ENCODE peak calls at places on chromosomes 7 and 10, in five cellular contexts. G, U, H, P and R are unnamed samples. For H3K9me3, the result is how much of the 10 kb centered on the place peaks cover.

GRCh38 chr10:48548531-48549135 is 56.2 kb downstream of the ARHGAP22 start:
- DNase-seq in P (no peak), H (no peak), U (no peak), G (no peak), R (no peak)

GRCh38 chr7:126957443-126957842 is 295.3 kb downstream of the GRM8 start:
- DNase-seq in G (no peak), H (no peak), P (no peak), U (no peak), R (no peak)

GRCh38 chr7:90178592-90179279 is 24.5 kb downstream of the STEAP1 start:
- DNase-seq in H (no peak), P (no peak), G (no peak), U (peak), R (no peak)

GRCh38 chr7:40268836-40269235 is 134.0 kb downstream of the SUGCT start:
- DNase-seq in U (no peak), G (no peak), H (no peak), P (no peak), R (no peak)

GRCh38 chr10:110013615-110014293 is 6.0 kb downstream of the ADD3 start:
- DNase-seq in G (no peak), U (peak), H (no peak), P (no peak), R (peak)

GRCh38 chr7:366171-366916 is 76.4 kb downstream of the FOXL3 start:
- DNase-seq in U (peak), G (no peak), H (no peak), P (no peak), R (no peak)

GRCh38 chr7:106050002-106050742 is 61.9 kb downstream of the SYPL1 start:
- DNase-seq in U (peak), G (peak), H (no peak), P (peak), R (no peak)

GRCh38 chr7:47654672-47655340 is 72.9 kb upstream of the TNS3 start:
- DNase-seq in G (no peak), H (no peak), U (no peak), P (no peak), R (no peak)

GRCh38 chr10:80183436-80183835 is 21.9 kb downstream of the ANXA11 start:
- DNase-seq in U (no peak), H (no peak), G (no peak), P (no peak), R (no peak)

GRCh38 chr7:1678571-1679325 is 8.7 kb downstream of the ELFN1 start:
- DNase-seq in G (peak), H (no peak), P (no peak), U (no peak), R (no peak)

GRCh38 chr7:63073736-63074135 is 924.9 kb upstream of the ZNF722 start:
- DNase-seq in P (no peak), H (peak), G (no peak), U (no peak), R (no peak)

GRCh38 chr7:152366662-152367061 is 69.1 kb downstream of the KMT2C start:
- DNase-seq in U (no peak), G (no peak), H (no peak), P (no peak), R (no peak)

GRCh38 chr10:132543916-132544743 is 6.5 kb downstream of the INPP5A start:
- DNase-seq in G (no peak), P (no peak), U (no peak), H (no peak), R (peak)

GRCh38 chr7:84912993-84913635 is 273.7 kb downstream of the SEMA3D start:
- DNase-seq in U (no peak), P (no peak), G (no peak), H (no peak), R (no peak)

GRCh38 chr10:121449457-121450045 is 148.7 kb downstream of the FGFR2 start:
- DNase-seq in H (no peak), U (no peak), P (no peak), G (no peak), R (no peak)

GRCh38 chr7:22564511-22565045 is 64.6 kb upstream of the STEAP1B start:
- DNase-seq in U (no peak), G (peak), H (no peak), P (no peak), R (no peak)

GRCh38 chr7:150848561-150849115 is 3.7 kb upstream of the AOC1 start:
- DNase-seq in P (no peak), G (peak), H (peak), U (no peak), R (no peak)

GRCh38 chr10:97999066-97999908 is 31.1 kb downstream of the CRTAC1 start:
- DNase-seq in H (no peak), U (no peak), G (no peak), P (no peak), R (no peak)

GRCh38 chr10:5956146-5956914 is 21.0 kb downstream of the IL15RA start:
- DNase-seq in G (peak), P (no peak), U (no peak), H (no peak), R (no peak)

GRCh38 chr10:1255166-1255565 is 199.0 kb downstream of the WDR37 start:
- DNase-seq in H (no peak), G (peak), U (peak), P (no peak), R (peak)

GRCh38 chr10:79292789-79293746 is 54.2 kb upstream of the PPIF start:
- DNase-seq in U (no peak), H (no peak), G (no peak), P (peak), R (no peak)

DNA sequence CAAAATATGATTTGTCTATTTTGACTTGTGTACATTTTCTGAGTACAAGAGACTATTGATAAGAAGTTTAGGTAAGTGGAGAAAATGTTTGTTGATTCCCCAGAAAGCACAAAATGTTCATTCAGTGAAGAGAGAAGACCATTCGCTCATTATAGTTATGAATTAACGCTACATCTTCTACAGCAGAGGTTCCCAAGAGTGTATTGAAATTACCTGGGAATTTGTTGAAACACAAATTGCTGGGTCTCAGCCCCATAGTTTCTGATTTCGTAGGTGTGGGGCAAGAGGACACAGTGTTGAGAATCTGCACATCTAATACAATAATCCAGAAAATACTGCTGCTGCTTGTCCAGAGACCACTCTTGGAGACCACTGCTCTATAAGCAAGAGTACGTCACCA is 24.2 kb downstream of the JAZF1 start:
- DNase-seq in U (no peak), P (no peak), H (no peak), G (no peak), R (no peak)
- H3K4me3 ChIP-seq in U (no peak), P (no peak), H (no peak), G (no peak), R (no peak)

GRCh38 chr7:158471716-158472115 is 115.9 kb downstream of the PTPRN2 start:
- DNase-seq in U (no peak), G (no peak), P (no peak), H (no peak), R (no peak)

GRCh38 chr7:158472631-158473030 is 115.0 kb downstream of the PTPRN2 start:
- DNase-seq in P (no peak), U (no peak), H (no peak), G (no peak), R (no peak)

GRCh38 chr7:158474488-158474887 is 113.1 kb downstream of the PTPRN2 start:
- DNase-seq in P (no peak), U (no peak), H (no peak), G (no peak), R (no peak)

GRCh38 chr7:158473946-158474345 is 113.7 kb downstream of the PTPRN2 start:
- DNase-seq in P (no peak), H (no peak), G (no peak), U (no peak), R (no peak)

DNA sequence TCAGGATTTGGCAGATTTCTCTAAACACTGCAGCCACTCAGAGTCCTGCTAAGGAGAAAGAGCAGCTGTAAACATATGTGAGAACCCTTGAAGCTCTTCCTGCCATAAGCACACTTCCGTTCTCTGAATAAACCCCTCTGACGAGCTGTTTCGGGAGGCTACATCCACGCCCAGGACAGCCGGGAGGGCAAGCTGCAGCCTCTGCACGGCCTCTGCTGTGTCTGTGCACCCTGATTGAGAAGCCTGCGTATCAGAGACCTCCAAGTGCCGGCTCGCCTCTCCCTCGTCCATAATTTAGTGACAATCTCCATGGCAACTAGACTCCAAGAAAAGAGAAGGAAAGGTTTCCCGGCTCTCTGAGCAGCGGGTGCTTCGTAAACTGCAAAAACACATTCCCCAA is 114.4 kb downstream of the PTPRN2 start:
- DNase-seq in U (no peak), H (no peak), G (no peak), P (no peak), R (no peak)
- H3K9me3 ChIP-seq in U (under half), H (under half), G (under half), P (under half), R (under half)

DNA sequence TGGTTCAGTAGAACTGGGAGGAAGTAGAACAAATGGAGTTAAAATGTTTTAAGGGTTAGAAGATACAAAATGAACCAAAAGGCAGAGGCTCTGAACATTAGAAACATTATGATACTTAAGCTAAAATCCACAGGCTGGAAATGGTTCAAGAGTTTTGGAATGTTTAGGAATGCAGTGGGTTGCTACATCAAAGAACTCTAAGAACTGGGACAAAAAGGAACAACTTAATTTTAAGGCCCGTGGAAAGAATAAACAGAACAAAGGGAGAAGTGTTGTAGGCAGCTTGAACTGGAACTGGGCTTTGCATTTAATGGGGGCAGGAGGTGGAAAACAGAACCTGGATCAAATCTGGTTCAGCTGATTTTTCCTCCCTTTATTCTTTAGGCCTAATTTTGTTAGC is 3.5 kb upstream of the C7orf25 start:
- DNase-seq in G (no peak), U (no peak), P (no peak), H (no peak), R (no peak)
- H3K4me3 ChIP-seq in G (no peak), U (no peak), P (no peak), H (no peak), R (no peak)

DNA sequence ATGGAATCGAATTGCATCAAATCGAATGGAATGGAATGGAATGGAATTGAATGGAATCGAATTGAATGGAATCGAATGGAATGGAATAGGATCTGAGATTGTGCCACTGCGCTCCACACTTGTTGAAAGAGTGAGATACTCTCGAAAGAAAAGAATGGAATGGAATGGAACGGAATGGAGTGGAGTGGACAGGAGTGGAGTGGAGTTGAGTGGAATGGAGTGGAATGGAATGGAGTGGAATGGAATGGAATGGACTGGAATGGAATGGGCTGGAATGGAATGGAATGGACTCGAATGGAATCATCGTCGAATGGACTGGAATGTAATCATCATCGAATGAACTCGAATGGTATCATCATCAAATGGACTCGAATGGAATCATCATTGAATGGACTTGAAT is 38.0 kb downstream of the ZNF716 start:
- DNase-seq in P (no peak), U (no peak), H (no peak), G (no peak), R (no peak)
- H3K9me3 ChIP-seq in P (under half), U (half or more), H (under half), G (under half), R (under half)

GRCh38 chr7:26007510-26007909 is 144.5 kb upstream of the NFE2L3 start:
- DNase-seq in H (no peak), P (peak), U (no peak), G (no peak), R (no peak)
- H3K4me3 ChIP-seq in H (no peak), P (no peak), U (no peak), G (no peak), R (no peak)

GRCh38 chr10:96170212-96170611 is 40.1 kb downstream of the ZNF518A start:
- DNase-seq in U (no peak), P (no peak), H (no peak), G (no peak), R (no peak)

GRCh38 chr10:96168546-96168945 is 38.4 kb downstream of the ZNF518A start:
- DNase-seq in H (no peak), P (no peak), G (no peak), U (no peak), R (no peak)

GRCh38 chr10:96165726-96166125 is 35.6 kb downstream of the ZNF518A start:
- DNase-seq in U (no peak), P (no peak), H (no peak), G (no peak), R (no peak)
- H3K9me3 ChIP-seq in U (under half), P (under half), H (under half), G (under half), R (under half)

DNA sequence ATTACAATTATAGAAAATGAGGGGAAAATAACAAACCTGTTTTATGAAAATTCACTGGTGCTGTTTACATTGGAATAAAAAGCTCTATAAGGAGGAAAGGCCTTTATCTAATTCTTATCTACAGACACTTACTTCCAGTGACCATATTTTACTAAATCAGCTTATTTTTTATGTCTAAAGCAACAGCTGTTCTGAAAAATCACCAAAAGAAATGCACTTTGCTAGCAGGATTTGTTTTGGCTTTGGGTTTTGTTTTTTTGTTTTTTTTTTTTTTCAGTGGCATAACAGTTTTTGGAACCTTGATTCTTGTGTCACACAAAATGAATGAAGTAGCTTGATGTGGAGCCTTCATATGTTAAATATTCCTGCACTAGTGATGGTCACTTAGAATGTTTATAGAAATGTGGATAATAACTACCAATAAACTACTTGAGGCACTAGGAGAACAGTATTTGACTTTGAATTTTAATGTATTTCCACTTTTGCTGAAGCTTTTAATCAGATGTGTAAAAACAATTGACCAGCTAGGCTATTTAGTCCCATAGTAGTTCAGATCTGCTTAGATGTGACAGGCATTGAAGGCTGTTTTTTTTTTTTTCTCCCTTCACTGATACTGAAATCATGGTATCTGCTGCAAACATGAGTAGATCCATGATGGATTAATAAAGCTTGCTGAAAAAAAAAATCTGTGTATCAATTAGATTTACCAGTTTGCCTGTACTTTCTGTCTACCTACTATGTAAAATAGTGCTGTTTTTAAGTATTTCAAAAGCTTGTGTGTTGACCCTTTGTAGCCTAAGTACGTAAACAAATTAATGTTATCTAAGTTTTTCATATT is 2.8 kb downstream of the ARL4A start:
- DNase-seq in H (no peak), G (no peak), P (no peak), U (no peak), R (no peak)
- H3K4me3 ChIP-seq in H (peak), G (no peak), P (no peak), U (peak), R (no peak)

GRCh38 chr10:42113158-42113450 is 525.3 kb downstream of the ZNF33B start:
- DNase-seq in H (no peak), G (no peak), U (no peak), P (no peak), R (no peak)

GRCh38 chr10:42112331-42113157 is 525.8 kb downstream of the ZNF33B start:
- DNase-seq in G (no peak), U (no peak), H (no peak), P (no peak), R (no peak)

GRCh38 chr10:42111076-42111475 is 527.3 kb downstream of the ZNF33B start:
- DNase-seq in H (no peak), U (no peak), P (no peak), G (no peak), R (no peak)

GRCh38 chr10:42111661-42112330 is 526.6 kb downstream of the ZNF33B start:
- DNase-seq in H (no peak), P (no peak), U (no peak), G (no peak), R (no peak)
- H3K9me3 ChIP-seq in H (under half), P (under half), U (under half), G (under half), R (under half)